ENCODE peak calls at places on chromosomes 13 and 19, in four cellular contexts. V is activated gamma-delta T cell treated with anti-CD3 and anti-CD28 coated beads, Interleukin-2, amount 50 U/mL, for 16 hours; G is AG10803; I is Panc1. R is an unnamed sample.

GRCh38 chr13:27339299-27339698 is 68.7 kb downstream of the RASL11A start:
- DNase-seq in V (no peak), G (peak; percentile 35), I (no peak), R (peak; percentile 42)

GRCh38 chr19:8208119-8208709 is 956 bp upstream of the CERS4 start:
- DNase-seq in V (no peak), G (no peak), I (no peak), R (no peak)

GRCh38 chr13:100234524-100235136 is 145.7 kb downstream of the PCCA start:
- DNase-seq in V (no peak), G (peak; percentile 74), I (no peak), R (peak; percentile 55)

GRCh38 chr13:44303681-44304432 is 69.8 kb upstream of the SERP2 start:
- DNase-seq in V (no peak), G (no peak), I (no peak), R (no peak)

GRCh38 chr13:99063952-99064351 is 86.1 kb upstream of the DOCK9 start:
- DNase-seq in V (no peak), G (no peak), I (no peak), R (peak; percentile 35)

GRCh38 chr13:22014469-22014868 is 343.6 kb downstream of the FGF9 start:
- DNase-seq in V (no peak), G (peak; percentile 72), I (no peak), R (no peak)

GRCh38 chr19:13850910-13851753 is 25.8 kb upstream of the NANOS3 start:
- DNase-seq in V (peak; percentile 61), G (peak; percentile 95), I (no peak), R (peak; percentile 94)

GRCh38 chr13:66222127-66222526 is 1008.0 kb downstream of the PCDH9 start:
- DNase-seq in V (no peak), G (no peak), I (no peak), R (no peak)

GRCh38 chr19:48999481-49000325 is 6.0 kb downstream of the RUVBL2 start:
- DNase-seq in V (peak; percentile 54), G (peak; percentile 74), I (no peak), R (peak; percentile 67)

GRCh38 chr19:42122691-42123607 is 9.3 kb downstream of the POU2F2 start:
- DNase-seq in V (no peak), G (no peak), I (no peak), R (no peak)

GRCh38 chr13:50401721-50402510 is 386.7 kb downstream of the KCNRG start:
- DNase-seq in V (no peak), G (peak; percentile 53), I (no peak), R (peak; percentile 76)

GRCh38 chr13:44796597-44797517 is 192.4 kb downstream of the NUFIP1 start:
- DNase-seq in V (no peak), G (no peak), I (no peak), R (no peak)

GRCh38 chr13:42028113-42028799 is 20.2 kb upstream of the DGKH start:
- DNase-seq in V (no peak), G (peak; percentile 9), I (no peak), R (no peak)

GRCh38 chr19:13208964-13209796 is 59.0 kb downstream of the IER2 start:
- DNase-seq in V (no peak), G (no peak), I (no peak), R (no peak)

GRCh38 chr13:40318366-40318765 is 348.1 kb downstream of the FOXO1 start:
- DNase-seq in V (no peak), G (no peak), I (no peak), R (no peak)

GRCh38 chr13:40087021-40088002 is 431.9 kb downstream of the COG6 start:
- DNase-seq in V (no peak), G (no peak), I (no peak), R (no peak)

GRCh38 chr19:41421973-41422372 is 5.2 kb downstream of the B3GNT8 start:
- DNase-seq in V (no peak), G (no peak), I (no peak), R (no peak)

GRCh38 chr19:45173816-45174215 is 4.2 kb downstream of the TRAPPC6A start:
- DNase-seq in V (no peak), G (peak; percentile 79), I (no peak), R (peak; percentile 79)

GRCh38 chr19:19051478-19052213 is 12.1 kb upstream of the SLC25A42 start:
- DNase-seq in V (no peak), G (no peak), I (no peak), R (no peak)

GRCh38 chr19:52786078-52786463 is 520 bp downstream of the ZNF600 start:
- DNase-seq in V (no peak), G (no peak), I (no peak), R (no peak)

GRCh38 chr19:33402421-33403220 is 29.1 kb downstream of the CEBPG start:
- DNase-seq in V (no peak), G (no peak), I (no peak), R (no peak)

GRCh38 chr13:58744686-58745085 is 1113.1 kb downstream of the PCDH17 start:
- DNase-seq in V (no peak), G (no peak), I (no peak), R (no peak)

GRCh38 chr19:54035215-54036178 is 28.2 kb downstream of the VSTM1 start:
- DNase-seq in V (no peak), G (peak; percentile 93), I (peak; percentile 57), R (peak; percentile 78)

GRCh38 chr19:16820056-16820455 is 9.1 kb upstream of the SIN3B start:
- DNase-seq in V (no peak), G (no peak), I (no peak), R (no peak)

GRCh38 chr13:31209172-31209818 is 9.5 kb downstream of the B3GLCT start:
- DNase-seq in V (no peak), G (peak; percentile 58), I (no peak), R (peak; percentile 36)

GRCh38 chr13:75356426-75356825 is 125.5 kb downstream of the TBC1D4 start:
- DNase-seq in V (no peak), G (no peak), I (no peak), R (no peak)

GRCh38 chr13:27371932-27372331 is 52.5 kb upstream of the GTF3A start:
- DNase-seq in V (no peak), G (no peak), I (no peak), R (no peak)

R was measured in IMR-90.